ENCODE peak calls at places on chromosomes 2 and 18, in six cellular contexts. L is GM12878, O is GM12891, H is HepG2, E is K562, B is H1. U is an unnamed sample.

GRCh38 chr2:28137221-28137620 is 246.7 kb downstream of the BABAM2 start:
- DNase-seq in B (no peak), O (no peak), H (no peak), E (no peak), L (no peak), U (no peak)

GRCh38 chr2:136305517-136306192 is 187.7 kb upstream of the CXCR4 start:
- DNase-seq in B (no peak), E (no peak), H (no peak), L (no peak), O (no peak), U (no peak)

GRCh38 chr2:98348066-98348561 is 1.9 kb downstream of the CNGA3 start:
- DNase-seq in H (no peak), O (no peak), B (no peak), E (no peak), L (no peak), U (no peak)

GRCh38 chr2:179106342-179107178 is 56.6 kb upstream of the CCDC141 start:
- DNase-seq in E (peak; percentile 44), L (peak; percentile 56), B (no peak), O (no peak), H (peak; percentile 83), U (no peak)

GRCh38 chr2:25700221-25700660 is 26.9 kb upstream of the DTNB start:
- DNase-seq in L (no peak), E (peak; percentile 34), B (no peak), O (peak; percentile 37), H (peak; percentile 41), U (no peak)

GRCh38 chr2:191638079-191638801 is 39.7 kb upstream of the NABP1 start:
- DNase-seq in B (no peak), E (peak; percentile 75), L (no peak), O (no peak), H (peak; percentile 68), U (no peak)

GRCh38 chr2:80061881-80062280 is 242.7 kb downstream of the LRRTM1 start:
- DNase-seq in H (no peak), E (no peak), L (no peak), B (no peak), O (no peak), U (no peak)

GRCh38 chr2:219219113-219219696 is 447 bp upstream of the ABCB6 start:
- DNase-seq in H (no peak), E (no peak), B (no peak), L (no peak), O (no peak), U (no peak)

GRCh38 chr18:67508146-67508545 is 8.4 kb downstream of the DSEL start:
- DNase-seq in B (no peak), H (no peak), O (no peak), L (no peak), E (no peak), U (no peak)

GRCh38 chr2:11370377-11371098 is 26.1 kb upstream of the ROCK2 start:
- DNase-seq in B (no peak), H (peak; percentile 99), L (no peak), E (no peak), O (no peak), U (no peak)
- TF ChIP-seq POLR2AphosphoS5 in B (no peak), H (no peak), L (no peak), E (no peak), O (no peak), U (no peak)

DNA sequence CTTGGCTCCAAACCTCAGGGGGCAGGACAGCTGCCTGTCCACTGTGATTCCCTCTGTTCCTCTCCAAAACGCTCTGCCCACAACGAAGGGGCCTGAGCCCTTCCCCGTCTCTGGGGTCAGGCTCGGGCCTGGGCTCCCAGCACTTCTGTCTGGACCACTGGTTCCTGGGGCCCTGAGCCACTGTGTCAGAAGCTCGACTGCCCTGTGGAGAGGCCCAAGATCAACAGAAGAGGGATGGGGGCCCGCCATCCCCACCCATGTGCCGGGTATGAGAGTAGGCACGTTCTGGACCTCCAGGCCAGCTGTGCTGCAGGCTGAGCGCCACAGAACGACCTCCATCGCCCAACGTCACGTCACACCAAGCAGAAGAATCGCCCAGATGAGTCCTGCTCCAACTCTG is 119.9 kb upstream of the HS6ST1 start:
- DNase-seq in E (no peak), L (no peak), H (no peak), O (no peak), B (no peak), U (no peak)
- TF ChIP-seq POLR2A in E (no peak), L (no peak), H (no peak), O (no peak), B (no peak), U (no peak)

DNA sequence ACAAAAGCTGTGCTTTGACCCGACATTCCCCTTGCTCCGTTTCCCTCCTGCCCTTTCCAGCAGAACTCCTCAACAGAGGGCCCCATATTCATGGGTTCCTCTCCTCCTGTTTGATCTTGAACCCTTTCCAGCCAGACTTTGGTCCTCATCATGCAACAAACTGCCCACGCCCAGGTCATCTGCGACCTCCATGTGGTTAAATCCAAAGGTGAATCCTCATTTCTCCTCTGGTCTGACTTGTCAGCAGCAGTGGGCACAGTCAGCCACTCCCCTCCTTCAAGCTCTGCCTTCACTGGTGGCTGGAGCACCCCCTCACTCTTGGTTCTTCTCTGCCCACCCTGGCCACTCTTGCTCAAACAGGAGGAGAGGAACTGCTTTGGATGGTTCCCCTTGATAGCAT is 2.7 kb downstream of the HS1BP3 start:
- DNase-seq in B (no peak), E (no peak), H (no peak), L (no peak), O (no peak), U (no peak)
- TF ChIP-seq TAF1 in B (no peak), E (no peak), H (no peak), L (no peak), O (no peak), U (no peak)

GRCh38 chr2:101026253-101026701 is 24.2 kb downstream of the RPL31 start:
- DNase-seq in L (no peak), H (no peak), E (no peak), O (no peak), B (no peak), U (no peak)
- TF ChIP-seq POLR2AphosphoS5 in L (no peak), H (no peak), E (no peak), O (no peak), B (no peak), U (no peak)

GRCh38 chr2:131488306-131489205 is 3.6 kb downstream of the MZT2A start:
- DNase-seq in L (no peak), B (no peak), O (no peak), E (no peak), H (no peak), U (no peak)

GRCh38 chr2:131493199-131494018 is 1.2 kb upstream of the MZT2A start:
- DNase-seq in L (no peak), O (no peak), H (peak; percentile 29), B (no peak), E (peak; percentile 17), U (no peak)

DNA sequence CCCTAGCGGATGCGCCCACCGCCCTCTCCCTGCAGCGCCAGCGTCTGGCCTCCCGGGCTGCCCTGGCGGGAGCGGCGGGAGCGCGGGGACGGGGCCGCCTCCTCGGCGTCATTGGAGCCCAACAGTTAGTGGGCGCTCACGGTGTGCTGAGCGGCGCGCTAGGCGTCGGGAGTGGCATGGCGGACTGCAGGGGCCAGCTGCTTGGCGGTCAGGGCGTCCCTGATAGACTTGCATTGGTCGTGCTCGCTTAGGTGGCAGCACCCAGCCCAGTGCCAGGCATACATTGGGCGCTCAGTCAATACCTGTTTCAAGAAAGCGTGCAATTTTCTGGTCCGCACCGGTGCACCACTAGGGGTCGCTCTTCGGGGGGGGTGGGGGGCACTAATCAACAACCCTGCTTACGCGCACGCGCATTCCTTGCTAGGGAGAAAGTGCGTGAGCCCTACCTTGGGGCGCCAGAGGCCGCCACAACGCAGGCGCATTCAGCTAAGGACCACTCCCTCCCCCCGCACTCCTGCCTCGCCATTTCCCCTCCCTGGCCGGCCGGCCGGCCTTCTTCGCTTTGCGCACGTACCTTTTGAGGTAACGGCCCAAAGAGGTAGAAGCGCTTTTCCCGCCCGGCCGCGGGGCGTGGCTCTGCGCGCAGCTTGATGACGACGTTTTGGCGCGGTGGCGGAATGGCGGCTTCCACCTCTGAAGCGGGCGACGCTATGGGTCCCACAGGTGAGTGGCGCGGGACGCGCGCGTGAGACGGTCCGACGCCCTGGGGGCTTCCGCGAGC is 411 bp upstream of the MZT2A start:
- DNase-seq in O (peak; percentile 94), E (peak; percentile 98), L (peak; percentile 93), B (peak; percentile 90), H (peak; percentile 98), U (peak; percentile 94)
- TF ChIP-seq POLR2A in O (no peak), E (peak; percentile 72), L (peak; percentile 78), B (peak; percentile 80), H (peak; percentile 66), U (peak; percentile 57)

GRCh38 chr18:32769242-32770180 is 3.3 kb downstream of the KLHL14 start:
- DNase-seq in E (no peak), O (no peak), B (no peak), L (no peak), H (peak; percentile 82), U (no peak)

GRCh38 chr18:32768646-32769206 is 4.1 kb downstream of the KLHL14 start:
- DNase-seq in O (no peak), E (no peak), L (no peak), B (no peak), H (no peak), U (no peak)

GRCh38 chr18:32770651-32771168 is 2.1 kb downstream of the KLHL14 start:
- DNase-seq in E (no peak), B (no peak), L (no peak), O (no peak), H (no peak), U (no peak)

GRCh38 chr18:32771169-32771751 is 1.6 kb downstream of the KLHL14 start:
- DNase-seq in E (no peak), B (no peak), H (peak; percentile 25), O (no peak), L (no peak), U (peak; percentile 30)

GRCh38 chr18:32770181-32770650 is 2.6 kb downstream of the KLHL14 start:
- DNase-seq in E (no peak), H (peak; percentile 23), O (no peak), L (no peak), B (no peak), U (peak; percentile 25)
- TF ChIP-seq TAF1 in E (no peak), H (peak; percentile 31), O (no peak), L (no peak), B (no peak), U (no peak)

DNA sequence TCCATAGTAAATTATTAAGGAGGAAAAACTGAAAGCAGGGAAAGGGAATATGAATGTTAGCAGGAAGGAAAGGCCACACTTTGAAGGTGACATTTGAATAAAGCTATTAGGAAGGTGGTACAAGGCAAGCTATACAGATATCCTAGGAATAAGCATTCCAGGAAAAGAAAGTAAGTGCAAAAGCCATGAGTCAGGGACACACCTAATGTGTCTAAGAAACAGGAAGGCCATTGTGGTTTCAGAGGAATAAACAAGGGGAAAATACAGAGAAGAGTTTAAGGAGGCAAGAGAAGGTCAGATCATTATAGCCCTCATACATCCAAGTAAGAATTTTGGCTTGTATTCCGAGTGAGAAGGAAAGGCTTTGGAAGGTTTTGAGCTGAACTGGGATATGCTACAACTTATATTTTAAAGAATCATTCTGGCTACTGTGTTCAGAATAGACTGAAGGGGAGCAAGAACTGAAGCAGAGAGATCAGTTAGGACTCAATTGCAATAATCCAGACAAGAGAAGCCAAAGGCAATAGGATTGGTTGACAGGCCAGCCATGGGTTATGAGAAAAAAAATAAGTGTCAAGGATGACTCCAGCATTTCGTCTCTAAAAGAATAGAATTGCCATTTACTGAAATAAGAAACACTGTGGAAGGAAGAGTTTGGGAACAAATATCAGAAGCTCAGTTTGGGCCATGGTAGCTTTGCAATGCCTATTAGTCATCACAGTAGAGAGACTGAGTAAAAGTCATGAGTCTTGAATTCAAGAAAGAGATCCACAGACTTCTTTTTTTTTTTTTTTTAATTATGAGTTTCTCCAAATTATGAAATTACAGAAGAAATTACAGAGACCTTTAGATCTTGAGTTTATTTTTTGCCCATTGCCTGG is 11.3 kb downstream of the RAD51AP2 start:
- DNase-seq in E (peak; percentile 41), B (no peak), H (no peak), O (no peak), L (no peak), U (no peak)
- TF ChIP-seq POLR2AphosphoS5 in E (no peak), B (no peak), H (no peak), O (no peak), L (no peak), U (no peak)

GRCh38 chr2:120473522-120474271 is 127.8 kb downstream of the INHBB start:
- DNase-seq in O (no peak), E (no peak), B (no peak), L (no peak), H (peak; percentile 61), U (no peak)
- TF ChIP-seq POLR2A in O (no peak), E (no peak), B (no peak), L (no peak), H (no peak), U (no peak)

U was measured in GM12892.